ENCODE peak calls at places on chromosome 1, in four cellular contexts. E is natural killer cell; A is stimulated activated CD4-positive, alpha-beta T cell treated with anti-CD3 and anti-CD28 coated beads, TNF-alpha, amount 100 ng/mL, for 24 hours; R is KG1. J is an unnamed sample.

GRCh38 chr1:202127836-202128622 is 5.3 kb downstream of the GPR37L1 start:
- DNase-seq in E (no peak), A (no peak), R (no peak), J (no peak)

GRCh38 chr1:204190212-204191211 is 5.8 kb downstream of the KISS1 start:
- DNase-seq in E (no peak), A (peak), R (peak), J (no peak)

GRCh38 chr1:119286587-119287181 is 81.9 kb upstream of the HAO2 start:
- DNase-seq in E (no peak), A (peak), R (no peak), J (no peak)

GRCh38 chr1:152745765-152746444 is 11.9 kb upstream of the KPRP start:
- DNase-seq in E (no peak), A (no peak), R (no peak), J (no peak)

GRCh38 chr1:29832936-29833335 is 596.6 kb downstream of the PTPRU start:
- DNase-seq in E (no peak), A (no peak), R (no peak), J (no peak)

GRCh38 chr1:104294259-104294658 is 544.6 kb downstream of the AMY1C start:
- DNase-seq in E (no peak), A (no peak), R (no peak), J (no peak)

GRCh38 chr1:78676347-78676982 is 26.8 kb downstream of the IFI44 start:
- DNase-seq in E (no peak), A (no peak), R (peak), J (no peak)

GRCh38 chr1:24112381-24113169 is 640 bp upstream of the MYOM3 start:
- DNase-seq in E (peak), A (peak), R (peak), J (peak)

GRCh38 chr1:211623510-211623909 is 44.5 kb upstream of the SLC30A1 start:
- DNase-seq in E (no peak), A (no peak), R (no peak), J (no peak)

GRCh38 chr1:119160851-119161250 is 20.4 kb upstream of the WARS2 start:
- DNase-seq in E (no peak), A (no peak), R (no peak), J (no peak)

GRCh38 chr1:13951793-13952751 is 252.1 kb downstream of the PRDM2 start:
- DNase-seq in E (no peak), A (no peak), R (no peak), J (no peak)

J was measured in GM06990.